ENCODE peak calls at places on chromosomes 4 and X, in six cellular contexts. I is IMR-90, H is fibroblast of the aortic adventitia, U is AG10803, A is endodermal cell, B is RWPE1. F is an unnamed sample.

GRCh38 chrX:48573690-48574269 is 504 bp upstream of the RBM3 start:
- DNase-seq in I (no peak), H (no peak), U (no peak), A (no peak), B (no peak), F (peak)

GRCh38 chrX:6968231-6968630 is 179.3 kb upstream of the STS start:
- DNase-seq in I (no peak), H (no peak), U (peak), A (no peak), B (no peak), F (no peak)

GRCh38 chrX:51837926-51838325 is 55.5 kb upstream of the MAGED1 start:
- DNase-seq in I (peak), H (peak), U (peak), A (no peak), B (no peak), F (no peak)

GRCh38 chr4:84317513-84317912 is 181.6 kb downstream of the NKX6-1 start:
- DNase-seq in I (no peak), H (no peak), U (no peak), A (no peak), B (no peak), F (no peak)

GRCh38 chr4:70365479-70365878 is 4.9 kb downstream of the SMR3A start:
- DNase-seq in I (no peak), H (no peak), U (no peak), A (no peak), B (peak), F (no peak)

GRCh38 chr4:7194251-7195137 is 2.2 kb downstream of the SORCS2 start:
- DNase-seq in I (no peak), H (no peak), U (peak), A (peak), B (no peak), F (no peak)

GRCh38 chrX:141467442-141467841 is 117.1 kb downstream of the SPANXA1 start:
- DNase-seq in I (peak), H (no peak), U (no peak), A (peak), B (no peak), F (no peak)

GRCh38 chrX:265502-265901 is 15.7 kb upstream of the PLCXD1 start:
- DNase-seq in I (no peak), H (no peak), U (no peak), A (no peak), B (no peak), F (peak)

GRCh38 chr4:54998991-54999390 is 126.4 kb downstream of the KDR start:
- DNase-seq in I (peak), H (peak), U (peak), A (no peak), B (no peak), F (no peak)

GRCh38 chr4:184506527-184507121 is 32.3 kb upstream of the IRF2 start:
- DNase-seq in I (no peak), H (no peak), U (no peak), A (peak), B (no peak), F (no peak)

GRCh38 chrX:116605576-116605975 is 142.8 kb upstream of the CT83 start:
- DNase-seq in I (no peak), H (no peak), U (no peak), A (no peak), B (no peak), F (no peak)

GRCh38 chr4:153788419-153789276 is at the start of gene SFRP2:
- DNase-seq in I (no peak), H (no peak), U (no peak), A (peak), B (no peak), F (peak)

GRCh38 chrX:23783569-23784486 is 855 bp downstream of the SAT1 start:
- DNase-seq in I (no peak), H (peak), U (no peak), A (peak), B (no peak), F (no peak)

GRCh38 chr4:133865606-133866327 is 335.8 kb downstream of the PABPC4L start:
- DNase-seq in I (peak), H (peak), U (peak), A (peak), B (peak), F (no peak)

GRCh38 chrX:123854329-123854728 is 5.5 kb upstream of the XIAP start:
- DNase-seq in I (peak), H (peak), U (peak), A (no peak), B (no peak), F (no peak)

GRCh38 chrX:47846070-47846469 is 9.4 kb downstream of the ZNF81 start:
- DNase-seq in I (no peak), H (no peak), U (no peak), A (no peak), B (no peak), F (no peak)

GRCh38 chr4:4852591-4853362 is 6.7 kb upstream of the MSX1 start:
- DNase-seq in I (peak), H (peak), U (peak), A (peak), B (peak), F (peak)

GRCh38 chr4:70364002-70364401 is 3.4 kb downstream of the SMR3A start:
- DNase-seq in I (no peak), H (no peak), U (no peak), A (no peak), B (no peak), F (no peak)

GRCh38 chrX:100696699-100697351 is 35.1 kb downstream of the SYTL4 start:
- DNase-seq in I (no peak), H (no peak), U (no peak), A (no peak), B (no peak), F (no peak)

GRCh38 chrX:16771483-16772398 is 14.5 kb upstream of the TXLNG start:
- DNase-seq in I (peak), H (peak), U (peak), A (peak), B (peak), F (no peak)

GRCh38 chr4:17595471-17596005 is 18.5 kb downstream of the LAP3 start:
- DNase-seq in I (no peak), H (no peak), U (no peak), A (no peak), B (no peak), F (no peak)

GRCh38 chr4:174873931-174874330 is 44.2 kb upstream of the ADAM29 start:
- DNase-seq in I (no peak), H (peak), U (no peak), A (peak), B (no peak), F (no peak)

GRCh38 chr4:104615926-104616325 is 121.2 kb upstream of the CXXC4 start:
- DNase-seq in I (no peak), H (no peak), U (no peak), A (peak), B (no peak), F (no peak)

GRCh38 chrX:150581093-150581775 is 12.8 kb downstream of the MTM1 start:
- DNase-seq in I (peak), H (peak), U (peak), A (no peak), B (peak), F (no peak)

GRCh38 chrX:153934473-153935325 is at the start of gene NAA10:
- DNase-seq in I (peak), H (peak), U (peak), A (peak), B (peak), F (peak)

GRCh38 chr4:181525641-181526040 is 717.6 kb upstream of the TENM3 start:
- DNase-seq in I (no peak), H (no peak), U (no peak), A (no peak), B (no peak), F (no peak)

GRCh38 chr4:145351162-145351561 is 130.5 kb upstream of the SMAD1 start:
- DNase-seq in I (no peak), H (no peak), U (peak), A (no peak), B (no peak), F (no peak)

GRCh38 chrX:151703487-151703886 is 8.2 kb downstream of the PRRG3 start:
- DNase-seq in I (no peak), H (peak), U (no peak), A (no peak), B (peak), F (no peak)

GRCh38 chrX:69015564-69016218 is 149.6 kb downstream of the PJA1 start:
- DNase-seq in I (no peak), H (no peak), U (no peak), A (no peak), B (no peak), F (no peak)

GRCh38 chr4:14771504-14772175 is 230.6 kb upstream of the CPEB2 start:
- DNase-seq in I (no peak), H (no peak), U (no peak), A (no peak), B (peak), F (no peak)

DNA sequence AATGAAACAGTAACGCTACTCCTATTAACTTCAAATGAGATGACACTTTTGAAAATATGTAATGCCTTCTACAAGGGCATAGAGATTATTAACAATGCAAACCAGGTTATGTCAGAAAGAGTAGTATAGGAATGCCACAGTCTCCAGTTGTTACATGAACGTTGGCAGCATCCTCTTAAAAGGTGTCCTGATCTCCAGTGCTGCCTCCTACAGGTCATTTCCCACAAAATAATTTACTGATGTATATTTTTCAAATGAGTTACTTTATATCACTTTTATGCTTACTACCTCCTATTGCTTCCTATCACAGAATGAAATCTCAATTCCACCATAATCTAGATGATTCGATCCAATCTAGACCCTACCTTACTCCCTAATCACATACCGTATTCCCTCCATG is 195.2 kb upstream of the EPHA5 start:
- DNase-seq in I (no peak), H (peak), U (peak), A (no peak), B (peak), F (no peak)
- TF ChIP-seq CTCF in I (peak), H (peak), U (peak), A (peak), B (no peak), F (no peak)

DNA sequence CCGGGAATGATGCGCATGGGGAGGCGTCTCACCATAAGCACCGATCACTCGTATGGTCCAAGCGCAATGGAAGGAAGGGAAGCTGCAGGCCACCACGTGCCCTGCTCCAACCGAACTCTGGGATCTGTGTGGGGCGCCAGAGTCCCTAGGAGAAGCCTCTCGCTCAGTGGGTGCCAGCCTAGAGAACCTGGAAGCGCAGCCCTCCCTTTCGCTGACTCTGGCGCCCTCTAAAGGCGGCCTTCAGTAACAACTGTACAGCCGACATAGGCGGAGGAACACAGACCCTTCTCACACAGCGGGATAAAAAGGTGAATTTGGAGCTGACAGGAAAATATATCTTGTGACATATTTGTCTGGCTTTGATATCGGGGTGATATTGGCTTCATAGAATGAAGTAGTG is 76.0 kb downstream of the INTS6L start:
- DNase-seq in I (peak), H (peak), U (peak), A (peak), B (peak), F (peak)
- TF ChIP-seq CTCF in I (peak), H (peak), U (peak), A (peak), B (peak), F (peak)

GRCh38 chrX:118325453-118325852 is 20.5 kb upstream of the WDR44 start:
- DNase-seq in I (no peak), H (peak), U (no peak), A (no peak), B (peak), F (no peak)
- TF ChIP-seq CTCF in I (peak), H (peak), U (peak), A (peak), B (peak), F (peak)

GRCh38 chrX:21975827-21976226 is 35.3 kb downstream of the SMS start:
- DNase-seq in I (peak), H (peak), U (peak), A (no peak), B (no peak), F (no peak)
- TF ChIP-seq CTCF in I (peak), H (peak), U (peak), A (peak), B (no peak), F (peak)